ENCODE peak calls at places on chromosomes 5 and 9, in six cellular contexts. One of them, this sample, is unnamed.

GRCh38 chr5:150085950-150086715 is at the start of gene CSF1R:
- DNase-seq in foreskin keratinocyte: no peak
- DNase-seq in MG63: no peak
- DNase-seq in IMR-90: no peak
- DNase-seq in iris pigment epithelial cell: no peak
- DNase-seq in T-cell: no peak
- DNase-seq in this sample: no peak

GRCh38 chr5:3116366-3116765 is 364.9 kb upstream of the IRX2 start:
- DNase-seq in foreskin keratinocyte: no peak
- DNase-seq in MG63: no peak
- DNase-seq in IMR-90: no peak
- DNase-seq in iris pigment epithelial cell: no peak
- DNase-seq in T-cell: no peak
- DNase-seq in this sample: no peak

GRCh38 chr5:78647411-78647818 is 1.2 kb downstream of the LHFPL2 start:
- DNase-seq in foreskin keratinocyte: no peak
- DNase-seq in MG63: peak
- DNase-seq in IMR-90: peak
- DNase-seq in iris pigment epithelial cell: peak
- DNase-seq in T-cell: no peak
- DNase-seq in this sample: no peak

GRCh38 chr5:14406554-14406849 is 175.1 kb upstream of the OTULINL start:
- DNase-seq in foreskin keratinocyte: peak
- DNase-seq in MG63: peak
- DNase-seq in IMR-90: peak
- DNase-seq in iris pigment epithelial cell: peak
- DNase-seq in T-cell: no peak
- DNase-seq in this sample: no peak

GRCh38 chr9:35645736-35646582 is 4.8 kb downstream of the SIT1 start:
- DNase-seq in foreskin keratinocyte: peak
- DNase-seq in MG63: no peak
- DNase-seq in IMR-90: no peak
- DNase-seq in iris pigment epithelial cell: peak
- DNase-seq in T-cell: no peak
- DNase-seq in this sample: no peak

GRCh38 chr5:181222630-181223040 is 446 bp upstream of the TRIM41 start:
- DNase-seq in foreskin keratinocyte: no peak
- DNase-seq in MG63: no peak
- DNase-seq in IMR-90: no peak
- DNase-seq in iris pigment epithelial cell: peak
- DNase-seq in T-cell: no peak
- DNase-seq in this sample: no peak

GRCh38 chr9:121354770-121355169 is 15.3 kb downstream of the STOM start:
- DNase-seq in foreskin keratinocyte: no peak
- DNase-seq in MG63: peak
- DNase-seq in IMR-90: peak
- DNase-seq in iris pigment epithelial cell: peak
- DNase-seq in T-cell: no peak
- DNase-seq in this sample: no peak

GRCh38 chr5:136191304-136192014 is 1.5 kb downstream of the SMIM32 start:
- DNase-seq in foreskin keratinocyte: no peak
- DNase-seq in MG63: no peak
- DNase-seq in IMR-90: peak
- DNase-seq in iris pigment epithelial cell: peak
- DNase-seq in T-cell: no peak
- DNase-seq in this sample: no peak

GRCh38 chr9:68951879-68952659 is 61.8 kb downstream of the PRKACG start:
- DNase-seq in foreskin keratinocyte: no peak
- DNase-seq in MG63: no peak
- DNase-seq in IMR-90: no peak
- DNase-seq in iris pigment epithelial cell: no peak
- DNase-seq in T-cell: no peak
- DNase-seq in this sample: no peak

GRCh38 chr5:176743136-176743827 is 67.1 kb upstream of the UNC5A start:
- DNase-seq in foreskin keratinocyte: no peak
- DNase-seq in MG63: no peak
- DNase-seq in IMR-90: no peak
- DNase-seq in iris pigment epithelial cell: no peak
- DNase-seq in T-cell: no peak
- DNase-seq in this sample: no peak

GRCh38 chr5:73066466-73066865 is 53.9 kb upstream of the TMEM171 start:
- DNase-seq in foreskin keratinocyte: peak
- DNase-seq in MG63: no peak
- DNase-seq in IMR-90: peak
- DNase-seq in iris pigment epithelial cell: peak
- DNase-seq in T-cell: no peak
- DNase-seq in this sample: no peak

GRCh38 chr9:136238342-136238732 is 7.3 kb downstream of the QSOX2 start:
- DNase-seq in foreskin keratinocyte: no peak
- DNase-seq in MG63: no peak
- DNase-seq in IMR-90: no peak
- DNase-seq in iris pigment epithelial cell: no peak
- DNase-seq in T-cell: no peak
- DNase-seq in this sample: no peak

GRCh38 chr5:173016621-173017046 is 33.1 kb downstream of the ATP6V0E1 start:
- DNase-seq in foreskin keratinocyte: peak
- DNase-seq in MG63: no peak
- DNase-seq in IMR-90: peak
- DNase-seq in iris pigment epithelial cell: peak
- DNase-seq in T-cell: no peak
- DNase-seq in this sample: no peak

GRCh38 chr5:72057816-72058215 is 49.5 kb upstream of the MAP1B start:
- DNase-seq in foreskin keratinocyte: no peak
- DNase-seq in MG63: no peak
- DNase-seq in IMR-90: no peak
- DNase-seq in iris pigment epithelial cell: no peak
- DNase-seq in T-cell: no peak
- DNase-seq in this sample: no peak

GRCh38 chr9:131258698-131259431 is 17.4 kb downstream of the FAM78A start:
- DNase-seq in foreskin keratinocyte: no peak
- DNase-seq in MG63: no peak
- DNase-seq in IMR-90: no peak
- DNase-seq in iris pigment epithelial cell: no peak
- DNase-seq in T-cell: no peak
- DNase-seq in this sample: no peak

GRCh38 chr5:153974131-153974812 is 64.4 kb downstream of the FAM114A2 start:
- DNase-seq in foreskin keratinocyte: no peak
- DNase-seq in MG63: no peak
- DNase-seq in IMR-90: peak
- DNase-seq in iris pigment epithelial cell: peak
- DNase-seq in T-cell: no peak
- DNase-seq in this sample: no peak

GRCh38 chr5:170342153-170342552 is 44.6 kb upstream of the LCP2 start:
- DNase-seq in foreskin keratinocyte: no peak
- DNase-seq in MG63: peak
- DNase-seq in IMR-90: no peak
- DNase-seq in iris pigment epithelial cell: no peak
- DNase-seq in T-cell: no peak
- DNase-seq in this sample: no peak

GRCh38 chr5:109485030-109485429 is 75.3 kb upstream of the PJA2 start:
- DNase-seq in foreskin keratinocyte: no peak
- DNase-seq in MG63: peak
- DNase-seq in IMR-90: no peak
- DNase-seq in iris pigment epithelial cell: no peak
- DNase-seq in T-cell: no peak
- DNase-seq in this sample: no peak

GRCh38 chr5:96114736-96115466 is 153.2 kb upstream of the ELL2 start:
- DNase-seq in foreskin keratinocyte: peak
- DNase-seq in MG63: no peak
- DNase-seq in IMR-90: peak
- DNase-seq in iris pigment epithelial cell: peak
- DNase-seq in T-cell: no peak
- DNase-seq in this sample: no peak

GRCh38 chr5:136058031-136058971 is 29.5 kb downstream of the TGFBI start:
- DNase-seq in foreskin keratinocyte: no peak
- DNase-seq in MG63: peak
- DNase-seq in IMR-90: peak
- DNase-seq in iris pigment epithelial cell: peak
- DNase-seq in T-cell: no peak
- DNase-seq in this sample: no peak

GRCh38 chr5:65562731-65563701 is at the start of the genes CENPK and PPWD1:
- DNase-seq in foreskin keratinocyte: peak
- DNase-seq in MG63: peak
- DNase-seq in IMR-90: peak
- DNase-seq in iris pigment epithelial cell: peak
- DNase-seq in T-cell: peak
- DNase-seq in this sample: peak

GRCh38 chr9:135240871-135241311 is 153.4 kb downstream of the OLFM1 start:
- DNase-seq in foreskin keratinocyte: no peak
- DNase-seq in MG63: no peak
- DNase-seq in IMR-90: no peak
- DNase-seq in iris pigment epithelial cell: no peak
- DNase-seq in T-cell: no peak
- DNase-seq in this sample: no peak

GRCh38 chr9:131713016-131713415 is 26.9 kb downstream of the RAPGEF1 start:
- DNase-seq in foreskin keratinocyte: no peak
- DNase-seq in MG63: no peak
- DNase-seq in IMR-90: no peak
- DNase-seq in iris pigment epithelial cell: no peak
- DNase-seq in T-cell: no peak
- DNase-seq in this sample: no peak

GRCh38 chr9:33172256-33172678 is 5.1 kb upstream of the B4GALT1 start:
- DNase-seq in foreskin keratinocyte: no peak
- DNase-seq in MG63: no peak
- DNase-seq in IMR-90: no peak
- DNase-seq in iris pigment epithelial cell: peak
- DNase-seq in T-cell: no peak
- DNase-seq in this sample: no peak

GRCh38 chr5:165119175-165119574 is 1613.8 kb downstream of the MAT2B start:
- DNase-seq in foreskin keratinocyte: no peak
- DNase-seq in MG63: no peak
- DNase-seq in IMR-90: no peak
- DNase-seq in iris pigment epithelial cell: no peak
- DNase-seq in T-cell: no peak
- DNase-seq in this sample: no peak

GRCh38 chr5:132487841-132488555 is 2.6 kb downstream of the IRF1 start:
- DNase-seq in foreskin keratinocyte: no peak
- DNase-seq in MG63: no peak
- DNase-seq in IMR-90: no peak
- DNase-seq in iris pigment epithelial cell: no peak
- DNase-seq in T-cell: no peak
- DNase-seq in this sample: no peak

GRCh38 chr9:109475526-109475925 is 22.6 kb downstream of the PTPN3 start:
- DNase-seq in foreskin keratinocyte: no peak
- DNase-seq in MG63: no peak
- DNase-seq in IMR-90: no peak
- DNase-seq in iris pigment epithelial cell: no peak
- DNase-seq in T-cell: no peak
- DNase-seq in this sample: no peak

GRCh38 chr9:85401998-85402397 is 339.8 kb downstream of the AGTPBP1 start:
- DNase-seq in foreskin keratinocyte: no peak
- DNase-seq in MG63: peak
- DNase-seq in IMR-90: no peak
- DNase-seq in iris pigment epithelial cell: no peak
- DNase-seq in T-cell: no peak
- DNase-seq in this sample: no peak

GRCh38 chr5:52481216-52481615 is 306.5 kb upstream of the ITGA1 start:
- DNase-seq in foreskin keratinocyte: peak
- DNase-seq in MG63: no peak
- DNase-seq in IMR-90: no peak
- DNase-seq in iris pigment epithelial cell: peak
- DNase-seq in T-cell: no peak
- DNase-seq in this sample: no peak

GRCh38 chr9:71740199-71740598 is 28.1 kb downstream of the CEMIP2 start:
- DNase-seq in foreskin keratinocyte: no peak
- DNase-seq in MG63: no peak
- DNase-seq in IMR-90: no peak
- DNase-seq in iris pigment epithelial cell: no peak
- DNase-seq in T-cell: no peak
- DNase-seq in this sample: no peak

GRCh38 chr5:73826761-73827450 is 200.9 kb downstream of the ARHGEF28 start:
- DNase-seq in foreskin keratinocyte: peak
- DNase-seq in MG63: peak
- DNase-seq in IMR-90: peak
- DNase-seq in iris pigment epithelial cell: peak
- DNase-seq in T-cell: no peak
- DNase-seq in this sample: no peak